ENCODE peak calls at places on chromosome 5, in nine cellular contexts. V is stomach, A is sigmoid colon, C is esophagus muscularis mucosa, R is K562, M is HepG2, G is GM12878, L is transverse colon, Q is H1. Z is an unnamed sample.

GRCh38 chr5:72272393-72272792 is 47.6 kb downstream of the MRPS27 start:
- DNase-seq in V (no peak), A (no peak), C (no peak), R (no peak), M (no peak), G (no peak), L (no peak), Q (no peak), Z (no peak)

GRCh38 chr5:912356-913091 is 19.8 kb downstream of the TRIP13 start:
- DNase-seq in V (peak), A (no peak), C (no peak), R (no peak), M (no peak), G (no peak), L (no peak), Q (no peak), Z (peak)

GRCh38 chr5:87300176-87300575 is 32.5 kb downstream of the RASA1 start:
- DNase-seq in V (no peak), A (no peak), C (no peak), R (no peak), M (no peak), G (no peak), L (no peak), Q (no peak), Z (no peak)

GRCh38 chr5:177162379-177162778 is 28.8 kb downstream of the NSD1 start:
- DNase-seq in V (no peak), A (no peak), C (no peak), R (no peak), M (no peak), G (no peak), L (no peak), Q (no peak), Z (no peak)

GRCh38 chr5:88288798-88289197 is 20.2 kb upstream of the TMEM161B start:
- DNase-seq in V (no peak), A (no peak), C (no peak), R (no peak), M (no peak), G (no peak), L (no peak), Q (no peak), Z (no peak)

GRCh38 chr5:107254214-107254901 is 416.4 kb downstream of the EFNA5 start:
- DNase-seq in V (no peak), A (no peak), C (no peak), R (no peak), M (no peak), G (no peak), L (no peak), Q (no peak), Z (no peak)

GRCh38 chr5:148585988-148586387 is 68.3 kb downstream of the HTR4 start:
- DNase-seq in V (no peak), A (no peak), C (no peak), R (no peak), M (no peak), G (no peak), L (no peak), Q (no peak), Z (no peak)

GRCh38 chr5:103620851-103621547 is 58.4 kb upstream of the NUDT12 start:
- DNase-seq in V (no peak), A (no peak), C (no peak), R (no peak), M (no peak), G (no peak), L (no peak), Q (no peak), Z (no peak)

GRCh38 chr5:131595088-131596033 is 39.7 kb downstream of the RAPGEF6 start:
- DNase-seq in V (no peak), A (no peak), C (no peak), R (no peak), M (no peak), G (no peak), L (no peak), Q (no peak), Z (no peak)

GRCh38 chr5:133467325-133467700 is 145.0 kb downstream of the FSTL4 start:
- DNase-seq in V (peak), A (no peak), C (no peak), R (no peak), M (no peak), G (no peak), L (no peak), Q (no peak), Z (no peak)

GRCh38 chr5:179436321-179437122 is 91.3 kb upstream of the ADAMTS2 start:
- DNase-seq in V (no peak), A (peak), C (no peak), R (no peak), M (no peak), G (no peak), L (no peak), Q (no peak), Z (peak)

GRCh38 chr5:168447748-168448147 is 38.5 kb upstream of the RARS1 start:
- DNase-seq in V (no peak), A (no peak), C (no peak), R (no peak), M (no peak), G (no peak), L (no peak), Q (no peak), Z (no peak)

GRCh38 chr5:74619308-74619707 is 21.2 kb downstream of the ENC1 start:
- DNase-seq in V (no peak), A (no peak), C (no peak), R (no peak), M (peak), G (no peak), L (no peak), Q (no peak), Z (no peak)

GRCh38 chr5:38527475-38527874 is 29.0 kb downstream of the LIFR start:
- DNase-seq in V (no peak), A (no peak), C (no peak), R (no peak), M (no peak), G (no peak), L (no peak), Q (no peak), Z (no peak)

GRCh38 chr5:59069438-59070079 is 486.7 kb downstream of the RAB3C start:
- DNase-seq in V (no peak), A (peak), C (no peak), R (no peak), M (peak), G (no peak), L (no peak), Q (no peak), Z (no peak)

GRCh38 chr5:177454397-177455035 is 7.9 kb downstream of the PRR7 start:
- DNase-seq in V (peak), A (peak), C (peak), R (peak), M (peak), G (no peak), L (peak), Q (no peak), Z (peak)

GRCh38 chr5:36364473-36364872 is 62.8 kb upstream of the RANBP3L start:
- DNase-seq in V (no peak), A (no peak), C (no peak), R (no peak), M (no peak), G (no peak), L (no peak), Q (no peak), Z (no peak)

GRCh38 chr5:172540099-172540870 is 86.0 kb upstream of the SH3PXD2B start:
- DNase-seq in V (no peak), A (peak), C (peak), R (no peak), M (no peak), G (no peak), L (no peak), Q (no peak), Z (peak)

GRCh38 chr5:87268126-87268969 is 665 bp downstream of the RASA1 start:
- DNase-seq in V (peak), A (peak), C (peak), R (peak), M (peak), G (peak), L (peak), Q (no peak), Z (peak)

GRCh38 chr5:149419532-149420485 is 40.7 kb upstream of the IL17B start:
- DNase-seq in V (no peak), A (no peak), C (no peak), R (no peak), M (no peak), G (no peak), L (no peak), Q (no peak), Z (no peak)

GRCh38 chr5:79956173-79956670 is 34.8 kb downstream of the MTX3 start:
- DNase-seq in V (no peak), A (no peak), C (no peak), R (no peak), M (no peak), G (no peak), L (no peak), Q (no peak), Z (no peak)

GRCh38 chr5:59793000-59793399 is 100.5 kb downstream of the PDE4D start:
- DNase-seq in V (no peak), A (peak), C (no peak), R (no peak), M (peak), G (no peak), L (peak), Q (no peak), Z (no peak)

GRCh38 chr5:115179959-115180709 is 10.4 kb upstream of the TRIM36 start:
- DNase-seq in V (no peak), A (no peak), C (no peak), R (no peak), M (no peak), G (no peak), L (peak), Q (no peak), Z (no peak)

GRCh38 chr5:115181757-115182156 is 12.0 kb upstream of the TRIM36 start:
- DNase-seq in V (no peak), A (no peak), C (no peak), R (no peak), M (no peak), G (no peak), L (no peak), Q (no peak), Z (no peak)

GRCh38 chr5:115189866-115190265 is 20.2 kb upstream of the TRIM36 start:
- DNase-seq in V (no peak), A (no peak), C (no peak), R (no peak), M (no peak), G (no peak), L (no peak), Q (no peak), Z (no peak)

GRCh38 chr5:115186794-115187193 is 17.1 kb upstream of the TRIM36 start:
- DNase-seq in V (no peak), A (no peak), C (no peak), R (no peak), M (no peak), G (no peak), L (no peak), Q (no peak), Z (no peak)

DNA sequence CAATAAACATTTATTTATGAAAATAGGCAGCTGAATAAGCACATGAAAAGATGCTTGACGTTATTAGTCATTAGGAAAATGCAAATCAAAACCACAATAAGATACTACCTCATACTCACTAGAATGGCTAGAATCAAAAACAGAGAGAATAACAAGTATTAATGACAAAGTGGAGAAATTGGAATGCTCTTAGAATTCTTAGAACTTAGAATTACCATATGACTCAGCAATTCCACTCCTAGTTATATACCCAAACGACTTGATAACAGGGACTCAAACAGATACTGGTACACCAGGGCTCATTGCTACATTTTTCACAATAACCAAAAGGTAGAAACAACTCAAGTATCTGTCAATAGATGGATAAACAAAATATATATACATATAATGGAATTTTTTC is 15.1 kb upstream of the TRIM36 start:
- DNase-seq in V (no peak), A (no peak), C (no peak), R (no peak), M (no peak), G (no peak), L (no peak), Q (no peak), Z (no peak)
- TF ChIP-seq EP300 in V (no peak), A (no peak), C (no peak), R (no peak), M (no peak), G (no peak), L (no peak), Q (no peak), Z (no peak)

GRCh38 chr5:76811214-76811613 is 7.6 kb upstream of the F2RL1 start:
- DNase-seq in V (no peak), A (no peak), C (no peak), R (no peak), M (no peak), G (no peak), L (no peak), Q (no peak), Z (no peak)

GRCh38 chr5:76810236-76810635 is 8.6 kb upstream of the F2RL1 start:
- DNase-seq in V (no peak), A (no peak), C (no peak), R (no peak), M (no peak), G (no peak), L (no peak), Q (no peak), Z (no peak)

GRCh38 chr5:76809141-76809540 is 9.7 kb upstream of the F2RL1 start:
- DNase-seq in V (no peak), A (no peak), C (no peak), R (no peak), M (no peak), G (no peak), L (no peak), Q (no peak), Z (no peak)

GRCh38 chr5:76816110-76816831 is 2.6 kb upstream of the F2RL1 start:
- DNase-seq in V (no peak), A (no peak), C (no peak), R (no peak), M (no peak), G (no peak), L (no peak), Q (no peak), Z (no peak)

DNA sequence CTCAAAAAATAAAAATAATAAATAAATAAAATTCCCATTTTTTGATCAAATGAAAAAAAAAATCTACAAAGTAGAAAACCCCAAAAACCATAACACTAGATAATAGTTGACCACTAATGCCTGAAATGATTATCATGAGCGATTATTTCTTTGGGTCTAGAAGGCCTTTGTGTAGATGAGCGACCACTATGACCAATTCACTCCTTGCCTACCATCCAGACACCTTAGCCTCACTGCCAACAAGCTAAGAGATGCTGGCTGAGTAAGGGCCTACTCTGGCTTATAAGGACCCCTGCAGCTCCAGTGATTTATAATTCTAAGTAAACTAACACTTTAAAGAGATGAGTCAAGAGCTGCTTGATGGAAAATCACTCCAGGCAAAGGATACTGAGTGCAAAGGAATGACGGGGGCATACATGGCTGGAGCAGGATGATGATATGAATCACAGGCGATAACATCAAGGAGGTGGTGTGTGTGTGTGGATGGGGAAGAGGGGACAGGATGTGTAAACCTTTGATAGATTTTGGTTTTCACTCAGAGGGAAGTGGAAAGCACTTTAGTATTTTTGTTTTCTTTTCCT is 4.8 kb upstream of the F2RL1 start:
- DNase-seq in V (no peak), A (no peak), C (no peak), R (no peak), M (peak), G (no peak), L (no peak), Q (no peak), Z (no peak)
- TF ChIP-seq POLR2AphosphoS5 in V (no peak), A (no peak), C (no peak), R (no peak), M (no peak), G (no peak), L (no peak), Q (no peak), Z (no peak)

DNA sequence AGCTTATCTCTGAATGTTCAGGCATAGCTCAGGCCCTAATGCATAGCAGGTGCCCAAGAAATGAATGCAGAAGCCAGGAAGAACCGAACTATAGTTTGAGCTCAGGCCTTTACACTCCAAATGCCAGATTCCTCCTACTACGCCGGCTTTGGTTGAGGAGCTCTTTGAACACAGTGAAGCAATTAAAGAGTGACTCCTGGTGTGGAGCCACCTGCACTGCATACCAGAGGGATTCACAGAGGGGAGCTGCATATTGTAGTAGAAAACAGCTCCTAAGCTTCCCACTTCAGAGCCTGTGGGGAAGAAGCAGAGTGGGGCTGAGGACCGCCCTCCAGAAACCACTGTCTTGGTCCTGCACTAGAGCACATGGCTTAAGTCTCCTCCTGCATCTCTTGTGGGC is 14.5 kb upstream of the KCNMB1 start:
- DNase-seq in V (no peak), A (no peak), C (no peak), R (no peak), M (no peak), G (no peak), L (no peak), Q (no peak), Z (no peak)
- TF ChIP-seq EP300 in V (no peak), A (no peak), C (no peak), R (no peak), M (no peak), G (no peak), L (no peak), Q (no peak), Z (no peak)

DNA sequence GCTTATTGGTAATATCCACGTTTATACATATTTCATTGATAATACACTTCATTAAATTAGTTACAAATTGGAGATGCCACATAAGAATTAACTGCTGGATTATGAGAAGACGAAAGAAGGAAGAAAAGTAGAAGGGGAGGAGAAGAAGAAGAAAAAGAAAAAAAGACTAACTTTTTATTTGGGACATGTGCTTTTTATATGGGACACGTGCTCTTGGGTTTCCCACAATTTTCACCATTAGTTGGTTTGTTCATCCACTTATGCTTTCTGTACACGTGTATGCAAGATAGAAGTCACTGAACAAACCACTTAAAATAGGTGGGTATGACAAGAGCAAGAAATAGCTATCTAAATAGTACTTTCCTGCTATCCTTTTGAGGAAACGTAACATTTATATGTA is 98.6 kb downstream of the MRPS30 start:
- DNase-seq in V (no peak), A (no peak), C (no peak), R (no peak), M (no peak), G (no peak), L (no peak), Q (no peak), Z (no peak)
- TF ChIP-seq POLR2AphosphoS5 in V (no peak), A (no peak), C (no peak), R (no peak), M (no peak), G (no peak), L (no peak), Q (no peak), Z (no peak)

GRCh38 chr5:96978812-96979449 is 43.1 kb downstream of the LNPEP start:
- DNase-seq in V (no peak), A (no peak), C (no peak), R (no peak), M (no peak), G (no peak), L (no peak), Q (no peak), Z (no peak)

GRCh38 chr5:96973561-96974401 is 37.9 kb downstream of the LNPEP start:
- DNase-seq in V (no peak), A (no peak), C (no peak), R (no peak), M (no peak), G (no peak), L (no peak), Q (no peak), Z (no peak)

GRCh38 chr5:96972599-96973334 is 36.9 kb downstream of the LNPEP start:
- DNase-seq in V (no peak), A (no peak), C (no peak), R (no peak), M (no peak), G (no peak), L (no peak), Q (no peak), Z (no peak)

GRCh38 chr5:96975656-96976055 is 39.8 kb downstream of the LNPEP start:
- DNase-seq in V (no peak), A (no peak), C (no peak), R (no peak), M (no peak), G (no peak), L (no peak), Q (no peak), Z (no peak)

GRCh38 chr5:96977228-96977627 is 41.3 kb downstream of the LNPEP start:
- DNase-seq in V (no peak), A (no peak), C (no peak), R (no peak), M (no peak), G (no peak), L (no peak), Q (no peak), Z (no peak)
- TF ChIP-seq EP300 in V (no peak), A (no peak), C (no peak), R (no peak), M (no peak), G (no peak), L (no peak), Q (no peak), Z (no peak)

GRCh38 chr5:143153332-143154119 is 250.0 kb downstream of the NR3C1 start:
- DNase-seq in V (peak), A (peak), C (peak), R (no peak), M (no peak), G (no peak), L (peak), Q (no peak), Z (no peak)
- TF ChIP-seq POLR2AphosphoS5 in V (peak), A (peak), C (peak), R (no peak), M (no peak), G (no peak), L (peak), Q (no peak), Z (no peak)

GRCh38 chr5:123438244-123438643 is 15.0 kb upstream of the CEP120 start:
- DNase-seq in V (no peak), A (no peak), C (no peak), R (no peak), M (no peak), G (no peak), L (no peak), Q (no peak), Z (no peak)
- TF ChIP-seq EP300 in V (no peak), A (no peak), C (no peak), R (no peak), M (no peak), G (no peak), L (no peak), Q (no peak), Z (no peak)

DNA sequence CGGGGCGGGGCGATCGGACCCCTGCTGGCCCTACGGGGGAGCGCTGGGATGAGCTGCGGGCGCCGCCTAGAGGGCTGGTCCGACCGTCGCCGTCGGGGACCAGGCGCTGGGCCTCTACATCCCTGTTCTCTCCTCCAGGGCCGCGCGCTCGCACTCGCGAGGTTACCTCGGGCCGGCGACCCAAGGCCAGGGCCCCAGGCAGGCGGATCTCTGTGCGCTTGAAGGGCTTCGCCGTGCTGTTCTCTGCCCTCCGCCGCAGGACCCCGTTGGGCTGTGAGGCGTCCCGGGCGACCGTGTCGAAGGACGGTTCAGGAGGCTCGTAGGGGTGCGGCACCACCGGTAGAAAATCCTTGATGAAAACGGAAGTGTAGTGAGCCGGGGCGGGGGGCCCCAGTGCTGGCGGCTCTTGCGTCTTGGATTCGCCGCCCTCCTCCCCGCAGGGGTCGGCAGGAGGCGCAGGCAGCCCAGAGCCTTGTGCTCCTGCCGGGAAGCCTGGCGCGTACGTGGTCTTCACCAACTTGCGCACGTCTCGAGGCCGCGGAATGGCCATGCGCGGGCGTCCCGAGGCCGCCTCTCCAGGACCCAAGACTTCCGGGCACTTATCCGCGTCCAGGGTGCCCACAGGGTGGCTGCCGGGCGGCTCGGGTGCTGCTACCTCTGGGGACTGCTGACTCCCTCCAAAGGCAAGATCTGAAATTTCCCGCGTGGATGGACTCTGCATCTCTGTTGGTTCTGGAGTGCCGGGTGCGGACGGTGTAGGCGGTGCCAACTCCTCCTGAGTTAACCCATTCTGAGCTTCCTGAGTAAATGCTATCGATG is 2.0 kb downstream of the PROB1 start:
- DNase-seq in V (peak), A (no peak), C (no peak), R (no peak), M (no peak), G (no peak), L (peak), Q (no peak), Z (peak)
- TF ChIP-seq POLR2AphosphoS5 in V (no peak), A (no peak), C (no peak), R (no peak), M (no peak), G (peak), L (peak), Q (no peak), Z (no peak)